ENCODE peak calls at places on chromosomes 11 and 22, in six cellular contexts. G is HCT116, E is brain microvascular endothelial cell, H is fibroblast of the aortic adventitia, J is AG04450, B is coronary artery. Y is an unnamed sample.

GRCh38 chr11:69546735-69547370 is 65.4 kb downstream of the LINC01488 start:
- DNase-seq in G (no peak), E (no peak), H (no peak), J (no peak), B (peak), Y (no peak)

GRCh38 chr11:112555491-112556364 is 295.1 kb upstream of the PLET1 start:
- DNase-seq in G (peak), E (peak), H (peak), J (no peak), B (no peak), Y (peak)

GRCh38 chr11:69584160-69584559 is 56.8 kb upstream of the CCND1 start:
- DNase-seq in G (no peak), E (no peak), H (no peak), J (no peak), B (no peak), Y (no peak)

GRCh38 chr22:49209452-49210195 is 618.0 kb downstream of the BRD1 start:
- DNase-seq in G (no peak), E (no peak), H (no peak), J (no peak), B (no peak), Y (no peak)

GRCh38 chr11:15985127-15985862 is 371.1 kb downstream of the SOX6 start:
- DNase-seq in G (no peak), E (no peak), H (peak), J (no peak), B (no peak), Y (peak)

GRCh38 chr22:48658246-48658645 is 1169.4 kb downstream of the BRD1 start:
- DNase-seq in G (no peak), E (no peak), H (no peak), J (no peak), B (no peak), Y (no peak)

GRCh38 chr11:9565822-9566560 is 7.5 kb upstream of the WEE1 start:
- DNase-seq in G (peak), E (peak), H (peak), J (peak), B (peak), Y (peak)

GRCh38 chr11:7516488-7516887 is 2.7 kb downstream of the PPFIBP2 start:
- DNase-seq in G (no peak), E (no peak), H (no peak), J (no peak), B (peak), Y (no peak)

GRCh38 chr11:59967677-59968394 is 4.0 kb downstream of the OOSP4A start:
- DNase-seq in G (no peak), E (no peak), H (no peak), J (no peak), B (no peak), Y (no peak)

GRCh38 chr11:77249427-77249826 is 52.1 kb downstream of the GDPD4 start:
- DNase-seq in G (peak), E (no peak), H (no peak), J (no peak), B (no peak), Y (peak)

GRCh38 chr11:110128161-110128560 is 35.0 kb downstream of the ZC3H12C start:
- DNase-seq in G (no peak), E (peak), H (peak), J (no peak), B (no peak), Y (peak)

GRCh38 chr22:30188911-30189310 is 57.6 kb downstream of the LIF start:
- DNase-seq in G (no peak), E (no peak), H (no peak), J (no peak), B (no peak), Y (no peak)

GRCh38 chr11:46121724-46122477 is 647 bp upstream of the PHF21A start:
- DNase-seq in G (peak), E (peak), H (peak), J (peak), B (peak), Y (peak)

GRCh38 chr11:72223615-72224586 is 666 bp upstream of the INPPL1 start:
- DNase-seq in G (peak), E (no peak), H (peak), J (no peak), B (no peak), Y (peak)

GRCh38 chr11:403761-404431 is 9.9 kb downstream of the PKP3 start:
- DNase-seq in G (no peak), E (no peak), H (no peak), J (no peak), B (no peak), Y (no peak)

GRCh38 chr22:21044931-21045584 is 688 bp upstream of the LRRC74B start:
- DNase-seq in G (no peak), E (peak), H (peak), J (no peak), B (no peak), Y (peak)

GRCh38 chr11:2779499-2779980 is 79.7 kb upstream of the KCNQ1OT1 start:
- DNase-seq in G (no peak), E (no peak), H (no peak), J (no peak), B (no peak), Y (no peak)

GRCh38 chr11:73252577-73253191 is 19.5 kb upstream of the P2RY6 start:
- DNase-seq in G (peak), E (no peak), H (no peak), J (no peak), B (peak), Y (no peak)

GRCh38 chr22:49789289-49790141 is 38.2 kb downstream of the BRD1 start:
- DNase-seq in G (no peak), E (no peak), H (peak), J (no peak), B (no peak), Y (no peak)

GRCh38 chr11:11250470-11250869 is 102.6 kb downstream of the CSNK2A3 start:
- DNase-seq in G (no peak), E (no peak), H (no peak), J (no peak), B (no peak), Y (no peak)

GRCh38 chr11:57482782-57483569 is 22.6 kb downstream of the RTN4RL2 start:
- DNase-seq in G (no peak), E (peak), H (no peak), J (no peak), B (no peak), Y (no peak)

GRCh38 chr11:88402784-88403183 is 65.2 kb upstream of the CTSC start:
- DNase-seq in G (no peak), E (peak), H (no peak), J (no peak), B (no peak), Y (peak)

GRCh38 chr11:128511712-128512111 is 75.6 kb downstream of the ETS1 start:
- DNase-seq in G (no peak), E (no peak), H (peak), J (no peak), B (no peak), Y (no peak)

GRCh38 chr11:36492724-36493304 is 17.3 kb downstream of the TRAF6 start:
- DNase-seq in G (peak), E (peak), H (peak), J (no peak), B (no peak), Y (peak)

GRCh38 chr11:1557904-1558831 is 13.9 kb downstream of the DUSP8 start:
- DNase-seq in G (no peak), E (peak), H (peak), J (peak), B (peak), Y (peak)

DNA sequence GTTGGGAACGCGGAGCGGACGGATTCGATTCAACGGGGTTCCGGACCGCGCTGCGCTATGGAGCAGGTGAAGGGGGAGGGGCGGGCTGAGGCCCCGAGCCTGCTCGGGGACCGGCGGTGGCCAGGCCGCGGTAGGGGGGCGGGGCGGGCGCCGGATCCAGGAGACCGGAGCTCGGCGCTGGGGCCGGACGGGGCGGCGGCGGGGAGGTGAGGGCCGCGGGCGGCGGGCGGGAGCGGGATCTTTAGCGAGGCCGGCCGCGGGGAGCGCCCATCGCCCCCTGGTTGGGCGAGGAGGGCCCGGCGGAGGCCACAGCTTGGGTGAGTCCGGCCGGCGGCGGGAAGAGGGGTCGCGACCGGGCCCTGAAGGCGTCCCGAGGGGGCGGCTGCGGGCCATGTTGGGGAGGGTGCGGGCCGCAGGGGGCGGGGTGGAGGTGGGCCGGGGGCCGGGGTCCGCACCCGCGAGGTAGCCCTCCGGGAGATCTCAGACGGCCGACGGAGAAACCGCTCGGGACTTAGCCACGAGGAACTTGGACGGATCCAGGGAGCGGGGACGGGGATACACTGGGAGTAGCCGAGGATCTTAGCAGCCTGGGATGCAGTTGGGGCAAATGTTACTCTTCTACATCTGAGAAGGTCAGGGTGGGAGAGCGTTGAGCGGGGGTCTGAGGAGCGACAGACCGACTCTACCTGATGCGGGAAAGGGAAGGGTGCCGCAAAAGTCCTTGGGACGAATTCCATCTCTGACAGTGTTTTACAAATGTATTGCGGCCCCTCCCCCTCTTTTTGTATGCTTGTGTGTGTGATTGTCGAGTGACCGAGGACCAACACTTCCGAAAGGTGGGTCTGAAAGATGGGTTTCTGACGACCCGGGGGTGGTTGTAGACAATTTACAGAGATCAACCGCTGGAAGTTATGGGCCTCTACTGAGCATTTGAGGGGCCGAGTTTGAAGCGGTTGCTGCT is 514 bp downstream of the STIP1 start:
- DNase-seq in G (no peak), E (no peak), H (peak), J (no peak), B (no peak), Y (no peak)
- TF ChIP-seq CTCF in G (no peak), E (no peak), H (no peak), J (no peak), B (no peak), Y (no peak)

GRCh38 chr11:74951241-74951640 is 2.2 kb downstream of the SPCS2 start:
- DNase-seq in G (no peak), E (no peak), H (no peak), J (no peak), B (no peak), Y (no peak)
- H3K4me3 ChIP-seq in G (no peak), E (no peak), H (no peak), J (no peak), B (no peak), Y (no peak)

DNA sequence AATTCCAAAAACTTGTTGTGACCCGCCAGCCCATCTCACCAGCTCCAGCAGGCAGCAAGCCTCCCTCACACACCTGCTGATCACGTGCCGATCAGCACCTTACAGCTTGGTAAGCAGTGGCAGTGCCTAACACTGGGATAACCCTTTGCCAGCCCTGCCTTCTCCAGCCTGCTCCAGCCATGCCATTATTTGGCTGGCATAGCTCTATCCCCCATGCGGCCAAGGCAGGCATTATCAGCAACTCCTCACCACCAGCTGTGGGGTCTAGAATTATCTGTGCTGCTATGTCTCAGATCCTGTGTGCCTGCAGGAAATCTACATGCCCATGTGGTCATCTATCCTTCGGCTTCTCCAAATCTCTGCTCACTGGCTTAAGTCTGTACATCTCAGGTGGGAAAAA is 215.0 kb downstream of the ST3GAL4 start:
- DNase-seq in G (no peak), E (no peak), H (no peak), J (no peak), B (no peak), Y (no peak)
- TF ChIP-seq CTCF in G (no peak), E (no peak), H (no peak), J (no peak), B (no peak), Y (no peak)

DNA sequence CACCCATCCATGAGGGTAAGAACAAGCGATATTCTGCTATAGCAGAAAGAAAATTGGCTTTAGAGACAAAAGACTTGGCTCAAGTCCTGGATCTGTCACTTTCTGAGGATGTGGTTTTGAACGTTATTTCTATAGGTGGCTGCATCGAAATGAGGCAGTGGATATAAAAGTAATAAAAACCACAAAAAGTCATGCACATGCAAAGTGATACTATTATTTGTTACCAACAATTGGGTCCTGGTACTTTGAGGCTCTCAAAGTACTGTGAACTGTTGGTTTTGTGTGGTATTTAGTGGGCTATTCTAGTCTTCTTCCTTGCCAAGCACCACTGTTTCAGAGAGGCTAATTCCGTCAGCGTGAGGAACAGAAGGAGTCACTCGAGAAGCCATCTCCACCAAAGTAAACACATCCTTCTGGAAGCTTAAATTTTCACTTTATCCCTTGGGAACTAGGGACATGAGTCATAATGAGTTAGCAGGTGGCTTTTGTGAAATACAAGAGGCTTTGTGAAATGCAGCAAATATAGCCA is 13.1 kb downstream of the UBASH3B start:
- DNase-seq in G (peak), E (peak), H (peak), J (peak), B (no peak), Y (peak)
- H3K4me3 ChIP-seq in G (no peak), E (no peak), H (no peak), J (no peak), B (no peak), Y (no peak)

GRCh38 chr11:84398017-84398626 is 1112.0 kb upstream of the CCDC90B start:
- DNase-seq in G (no peak), E (peak), H (peak), J (no peak), B (no peak), Y (peak)
- TF ChIP-seq CTCF in G (no peak), E (peak), H (peak), J (peak), B (no peak), Y (peak)

GRCh38 chr11:67262731-67263675 is 3.3 kb upstream of the GRK2 start:
- DNase-seq in G (peak), E (peak), H (peak), J (no peak), B (peak), Y (peak)
- H3K4me3 ChIP-seq in G (no peak), E (no peak), H (no peak), J (no peak), B (peak), Y (no peak)

GRCh38 chr11:121869478-121869877 is 246.5 kb downstream of the BLID start:
- DNase-seq in G (no peak), E (no peak), H (no peak), J (no peak), B (no peak), Y (no peak)

GRCh38 chr11:121866822-121867221 is 249.2 kb downstream of the BLID start:
- DNase-seq in G (no peak), E (no peak), H (no peak), J (no peak), B (no peak), Y (no peak)

GRCh38 chr11:121864660-121865059 is 251.4 kb downstream of the BLID start:
- DNase-seq in G (no peak), E (no peak), H (no peak), J (no peak), B (no peak), Y (no peak)

GRCh38 chr11:121873770-121874169 is 242.2 kb downstream of the BLID start:
- DNase-seq in G (no peak), E (no peak), H (no peak), J (no peak), B (no peak), Y (no peak)

GRCh38 chr11:121870202-121871045 is 245.6 kb downstream of the BLID start:
- DNase-seq in G (no peak), E (no peak), H (peak), J (no peak), B (no peak), Y (no peak)
- TF ChIP-seq CTCF in G (peak), E (peak), H (peak), J (peak), B (no peak), Y (no peak)

GRCh38 chr11:83285771-83286528 is at the start of gene CCDC90B:
- DNase-seq in G (peak), E (peak), H (peak), J (peak), B (peak), Y (peak)
- H3K4me3 ChIP-seq in G (peak), E (peak), H (peak), J (peak), B (peak), Y (peak)

GRCh38 chr11:113693030-113693429 is 13.1 kb downstream of the TMPRSS5 start:
- DNase-seq in G (no peak), E (no peak), H (no peak), J (no peak), B (no peak), Y (no peak)

GRCh38 chr11:113695207-113695606 is 10.9 kb downstream of the TMPRSS5 start:
- DNase-seq in G (no peak), E (no peak), H (no peak), J (no peak), B (no peak), Y (no peak)

GRCh38 chr11:113694390-113694789 is 11.7 kb downstream of the TMPRSS5 start:
- DNase-seq in G (no peak), E (no peak), H (no peak), J (no peak), B (no peak), Y (no peak)

GRCh38 chr11:113689711-113690618 is 16.1 kb downstream of the TMPRSS5 start:
- DNase-seq in G (peak), E (no peak), H (no peak), J (no peak), B (no peak), Y (no peak)

GRCh38 chr11:113690619-113691569 is 15.2 kb downstream of the TMPRSS5 start:
- DNase-seq in G (peak), E (peak), H (peak), J (no peak), B (no peak), Y (peak)
- TF ChIP-seq CTCF in G (peak), E (peak), H (no peak), J (no peak), B (no peak), Y (peak)

GRCh38 chr22:23565288-23565941 is 14.7 kb downstream of the IGLL1 start:
- DNase-seq in G (peak), E (no peak), H (no peak), J (no peak), B (no peak), Y (no peak)
- H3K4me3 ChIP-seq in G (no peak), E (no peak), H (no peak), J (no peak), B (peak), Y (no peak)

Y was measured in astrocyte of the spinal cord.